ENCODE peak calls at places on chromosome 10, in eight cellular contexts. K is fibroblast of lung, P is amniotic stem cell, R is OCI-LY7, X is cardiac septum, Y is iPS DF 6.9, O is ecto neural progenitor cell, J is endothelial cell. U is an unnamed sample.

GRCh38 chr10:46550076-46550790 is 6.2 kb downstream of the GPRIN2 start:
- DNase-seq in R (no peak), Y (no peak), O (peak; percentile 44), J (peak; percentile 5), X (peak; percentile 77), K (no peak), P (no peak), U (peak; percentile 88)

GRCh38 chr10:129332476-129332875 is 134.6 kb upstream of the MGMT start:
- DNase-seq in P (no peak), J (peak; percentile 55), R (peak; percentile 35), X (no peak), O (no peak), K (peak; percentile 57), Y (peak; percentile 58), U (no peak)

GRCh38 chr10:124518366-124518765 is 56.7 kb downstream of the LHPP start:
- DNase-seq in X (no peak), Y (no peak), O (no peak), R (no peak), J (no peak), K (no peak), P (no peak), U (no peak)

GRCh38 chr10:31754803-31755624 is 173.6 kb downstream of the ARHGAP12 start:
- DNase-seq in X (no peak), O (no peak), Y (peak; percentile 66), J (no peak), R (no peak), P (no peak), K (no peak), U (no peak)

GRCh38 chr10:69914373-69915268 is 112.9 kb downstream of the COL13A1 start:
- DNase-seq in Y (peak; percentile 68), J (peak; percentile 82), X (peak; percentile 81), O (peak; percentile 88), K (peak; percentile 74), R (peak; percentile 69), P (peak; percentile 66), U (peak; percentile 90)

GRCh38 chr10:128360783-128361182 is 234.6 kb upstream of the MKI67 start:
- DNase-seq in O (no peak), J (no peak), P (no peak), Y (no peak), K (no peak), X (no peak), R (no peak), U (no peak)

GRCh38 chr10:78367012-78367411 is 333.3 kb downstream of the RPS24 start:
- DNase-seq in R (no peak), X (no peak), K (peak; percentile 24), J (no peak), O (no peak), P (no peak), Y (no peak), U (no peak)

GRCh38 chr10:10901906-10902305 is 115.8 kb upstream of the CELF2 start:
- DNase-seq in P (no peak), J (no peak), Y (no peak), R (no peak), O (no peak), X (no peak), K (no peak), U (no peak)

GRCh38 chr10:104501864-104502579 is 139.1 kb upstream of the SORCS3 start:
- DNase-seq in Y (no peak), O (no peak), K (no peak), J (no peak), P (no peak), R (no peak), X (no peak), U (no peak)

GRCh38 chr10:88409236-88409635 is 173.9 kb downstream of the RNLS start:
- DNase-seq in X (no peak), R (no peak), Y (no peak), K (peak; percentile 23), P (no peak), O (no peak), J (no peak), U (no peak)